ENCODE peak calls at places on chromosomes 5 and 9, in nine cellular contexts. One of them, this sample, is unnamed.

GRCh38 chr9:2477755-2478154 is 143.8 kb upstream of the VLDLR start:
- DNase-seq in smooth muscle cell of the brain vasculature: peak
- DNase-seq in immature natural killer cell: no peak
- DNase-seq in activated gamma-delta T cell treated with Interleukin-2 at 50 U/mL for 16 hours: no peak
- DNase-seq in stimulated activated CD8-positive, alpha-beta memory T cell treated with anti-CD3 and anti-CD28 coated beads, Interleukin-2, amount 100 ng/mL, for 48 hours: no peak
- DNase-seq in upper lobe of right lung: no peak
- DNase-seq in H7: no peak
- DNase-seq in left cardiac atrium: no peak
- DNase-seq in mesendoderm: no peak
- DNase-seq in this sample: no peak

GRCh38 chr9:38380872-38381534 is 11.5 kb upstream of the ALDH1B1 start:
- DNase-seq in smooth muscle cell of the brain vasculature: no peak
- DNase-seq in immature natural killer cell: no peak
- DNase-seq in activated gamma-delta T cell treated with Interleukin-2 at 50 U/mL for 16 hours: no peak
- DNase-seq in stimulated activated CD8-positive, alpha-beta memory T cell treated with anti-CD3 and anti-CD28 coated beads, Interleukin-2, amount 100 ng/mL, for 48 hours: no peak
- DNase-seq in upper lobe of right lung: no peak
- DNase-seq in H7: peak
- DNase-seq in left cardiac atrium: no peak
- DNase-seq in mesendoderm: peak
- DNase-seq in this sample: no peak

GRCh38 chr9:114446036-114446435 is 58.3 kb upstream of the AKNA start:
- DNase-seq in smooth muscle cell of the brain vasculature: no peak
- DNase-seq in immature natural killer cell: no peak
- DNase-seq in activated gamma-delta T cell treated with Interleukin-2 at 50 U/mL for 16 hours: no peak
- DNase-seq in stimulated activated CD8-positive, alpha-beta memory T cell treated with anti-CD3 and anti-CD28 coated beads, Interleukin-2, amount 100 ng/mL, for 48 hours: no peak
- DNase-seq in upper lobe of right lung: no peak
- DNase-seq in H7: no peak
- DNase-seq in left cardiac atrium: no peak
- DNase-seq in mesendoderm: no peak
- DNase-seq in this sample: no peak

GRCh38 chr5:98425626-98426025 is 347.8 kb upstream of the RGMB start:
- DNase-seq in smooth muscle cell of the brain vasculature: no peak
- DNase-seq in immature natural killer cell: no peak
- DNase-seq in activated gamma-delta T cell treated with Interleukin-2 at 50 U/mL for 16 hours: no peak
- DNase-seq in stimulated activated CD8-positive, alpha-beta memory T cell treated with anti-CD3 and anti-CD28 coated beads, Interleukin-2, amount 100 ng/mL, for 48 hours: no peak
- DNase-seq in upper lobe of right lung: no peak
- DNase-seq in H7: no peak
- DNase-seq in left cardiac atrium: no peak
- DNase-seq in mesendoderm: no peak
- DNase-seq in this sample: no peak

GRCh38 chr9:32431940-32432555 is 47.6 kb downstream of the ACO1 start:
- DNase-seq in smooth muscle cell of the brain vasculature: no peak
- DNase-seq in immature natural killer cell: peak
- DNase-seq in activated gamma-delta T cell treated with Interleukin-2 at 50 U/mL for 16 hours: peak
- DNase-seq in stimulated activated CD8-positive, alpha-beta memory T cell treated with anti-CD3 and anti-CD28 coated beads, Interleukin-2, amount 100 ng/mL, for 48 hours: peak
- DNase-seq in upper lobe of right lung: no peak
- DNase-seq in H7: peak
- DNase-seq in left cardiac atrium: peak
- DNase-seq in mesendoderm: peak
- DNase-seq in this sample: peak

GRCh38 chr9:70257991-70258691 is 637 bp upstream of the SMC5 start:
- DNase-seq in smooth muscle cell of the brain vasculature: no peak
- DNase-seq in immature natural killer cell: no peak
- DNase-seq in activated gamma-delta T cell treated with Interleukin-2 at 50 U/mL for 16 hours: no peak
- DNase-seq in stimulated activated CD8-positive, alpha-beta memory T cell treated with anti-CD3 and anti-CD28 coated beads, Interleukin-2, amount 100 ng/mL, for 48 hours: no peak
- DNase-seq in upper lobe of right lung: peak
- DNase-seq in H7: no peak
- DNase-seq in left cardiac atrium: peak
- DNase-seq in mesendoderm: peak
- DNase-seq in this sample: peak

GRCh38 chr9:113456235-113456634 is 7.3 kb upstream of the RGS3 start:
- DNase-seq in smooth muscle cell of the brain vasculature: no peak
- DNase-seq in immature natural killer cell: no peak
- DNase-seq in activated gamma-delta T cell treated with Interleukin-2 at 50 U/mL for 16 hours: no peak
- DNase-seq in stimulated activated CD8-positive, alpha-beta memory T cell treated with anti-CD3 and anti-CD28 coated beads, Interleukin-2, amount 100 ng/mL, for 48 hours: no peak
- DNase-seq in upper lobe of right lung: no peak
- DNase-seq in H7: no peak
- DNase-seq in left cardiac atrium: no peak
- DNase-seq in mesendoderm: peak
- DNase-seq in this sample: no peak

GRCh38 chr5:96114736-96115466 is 153.2 kb upstream of the ELL2 start:
- DNase-seq in smooth muscle cell of the brain vasculature: no peak
- DNase-seq in immature natural killer cell: no peak
- DNase-seq in activated gamma-delta T cell treated with Interleukin-2 at 50 U/mL for 16 hours: no peak
- DNase-seq in stimulated activated CD8-positive, alpha-beta memory T cell treated with anti-CD3 and anti-CD28 coated beads, Interleukin-2, amount 100 ng/mL, for 48 hours: no peak
- DNase-seq in upper lobe of right lung: no peak
- DNase-seq in H7: no peak
- DNase-seq in left cardiac atrium: no peak
- DNase-seq in mesendoderm: no peak
- DNase-seq in this sample: no peak

GRCh38 chr5:10913846-10914245 is 152.8 kb upstream of the DAP start:
- DNase-seq in smooth muscle cell of the brain vasculature: no peak
- DNase-seq in immature natural killer cell: no peak
- DNase-seq in activated gamma-delta T cell treated with Interleukin-2 at 50 U/mL for 16 hours: no peak
- DNase-seq in stimulated activated CD8-positive, alpha-beta memory T cell treated with anti-CD3 and anti-CD28 coated beads, Interleukin-2, amount 100 ng/mL, for 48 hours: no peak
- DNase-seq in upper lobe of right lung: no peak
- DNase-seq in H7: no peak
- DNase-seq in left cardiac atrium: no peak
- DNase-seq in mesendoderm: peak
- DNase-seq in this sample: peak

GRCh38 chr5:53243403-53243802 is 133.8 kb upstream of the MOCS2 start:
- DNase-seq in smooth muscle cell of the brain vasculature: no peak
- DNase-seq in immature natural killer cell: no peak
- DNase-seq in activated gamma-delta T cell treated with Interleukin-2 at 50 U/mL for 16 hours: no peak
- DNase-seq in stimulated activated CD8-positive, alpha-beta memory T cell treated with anti-CD3 and anti-CD28 coated beads, Interleukin-2, amount 100 ng/mL, for 48 hours: no peak
- DNase-seq in upper lobe of right lung: no peak
- DNase-seq in H7: peak
- DNase-seq in left cardiac atrium: no peak
- DNase-seq in mesendoderm: no peak
- DNase-seq in this sample: no peak

GRCh38 chr5:1057485-1057825 is 48.9 kb downstream of the NKD2 start:
- DNase-seq in smooth muscle cell of the brain vasculature: no peak
- DNase-seq in immature natural killer cell: no peak
- DNase-seq in activated gamma-delta T cell treated with Interleukin-2 at 50 U/mL for 16 hours: no peak
- DNase-seq in stimulated activated CD8-positive, alpha-beta memory T cell treated with anti-CD3 and anti-CD28 coated beads, Interleukin-2, amount 100 ng/mL, for 48 hours: no peak
- DNase-seq in upper lobe of right lung: no peak
- DNase-seq in H7: peak
- DNase-seq in left cardiac atrium: no peak
- DNase-seq in mesendoderm: no peak
- DNase-seq in this sample: no peak